ENCODE peak calls at places on chromosomes 3 and 15, in eight cellular contexts. B, E, T, N, H, X, K and G are unnamed samples.

GRCh38 chr3:119871571-119871970 is 89.7 kb downstream of the NR1I2 start:
- DNase-seq in B (no peak), E (no peak), T (no peak), N (no peak), H (no peak), X (no peak), K (no peak), G (no peak)

GRCh38 chr3:161875483-161875882 is 378.9 kb downstream of the OTOL1 start:
- DNase-seq in B (no peak), E (no peak), T (no peak), N (no peak), H (no peak), X (no peak), K (no peak), G (no peak)

GRCh38 chr15:89822030-89822429 is 7.4 kb upstream of the ANPEP start:
- DNase-seq in B (no peak), E (no peak), T (peak; percentile 67), N (no peak), H (no peak), X (no peak), K (peak; percentile 53), G (no peak)

GRCh38 chr3:197317250-197317963 is 19.0 kb upstream of the DLG1 start:
- DNase-seq in B (no peak), E (no peak), T (peak; percentile 94), N (no peak), H (peak; percentile 39), X (no peak), K (peak; percentile 89), G (no peak)

GRCh38 chr15:60370804-60371700 is 26.7 kb downstream of the ANXA2 start:
- DNase-seq in B (no peak), E (no peak), T (peak; percentile 99), N (peak; percentile 90), H (peak; percentile 92), X (peak; percentile 35), K (peak; percentile 88), G (no peak)

GRCh38 chr15:63048986-63049665 is 6.6 kb downstream of the TPM1 start:
- DNase-seq in B (peak; percentile 41), E (peak; percentile 21), T (peak; percentile 63), N (peak; percentile 68), H (no peak), X (peak; percentile 79), K (peak; percentile 63), G (no peak)

GRCh38 chr3:66709464-66710058 is 208.7 kb upstream of the LRIG1 start:
- DNase-seq in B (no peak), E (no peak), T (no peak), N (no peak), H (no peak), X (no peak), K (peak; percentile 57), G (no peak)

GRCh38 chr15:94829887-94830884 is 598.8 kb downstream of the MCTP2 start:
- DNase-seq in B (no peak), E (no peak), T (no peak), N (no peak), H (no peak), X (no peak), K (no peak), G (no peak)